ENCODE peak calls at places on chromosomes 1 and 21, in seven cellular contexts. C, E, W, A, Q, H and M are unnamed samples.

GRCh38 chr1:70211536-70211935 is 6.2 kb upstream of the LRRC40 start:
- DNase-seq in C (no peak), E (no peak), W (no peak), A (no peak), Q (no peak), H (no peak), M (peak)

GRCh38 chr1:8010080-8010664 is 15.9 kb downstream of the ERRFI1 start:
- DNase-seq in C (no peak), E (no peak), W (no peak), A (no peak), Q (no peak), H (no peak), M (peak)

GRCh38 chr1:40786171-40786994 is 2.8 kb downstream of the KCNQ4 start:
- DNase-seq in C (no peak), E (no peak), W (no peak), A (no peak), Q (no peak), H (no peak), M (no peak)

GRCh38 chr1:6385673-6386191 is 7.8 kb downstream of the ACOT7 start:
- DNase-seq in C (no peak), E (peak), W (peak), A (no peak), Q (no peak), H (peak), M (peak)

GRCh38 chr1:228166170-228166936 is 749 bp downstream of the IBA57 start:
- DNase-seq in C (peak), E (peak), W (peak), A (peak), Q (peak), H (no peak), M (peak)

GRCh38 chr1:115314765-115315164 is 23.3 kb downstream of the NGF start:
- DNase-seq in C (no peak), E (no peak), W (no peak), A (no peak), Q (no peak), H (no peak), M (peak)

GRCh38 chr1:98369463-98369862 is 292.1 kb upstream of the SNX7 start:
- DNase-seq in C (no peak), E (no peak), W (no peak), A (no peak), Q (no peak), H (no peak), M (no peak)

GRCh38 chr1:16254263-16254948 is 17.4 kb upstream of the CPLANE2 start:
- DNase-seq in C (no peak), E (no peak), W (no peak), A (no peak), Q (no peak), H (no peak), M (peak)

GRCh38 chr1:81799939-81800740 is 594 bp upstream of the ADGRL2 start:
- DNase-seq in C (no peak), E (peak), W (peak), A (no peak), Q (no peak), H (peak), M (peak)

GRCh38 chr1:106964505-106964904 is 92.0 kb upstream of the PRMT6 start:
- DNase-seq in C (no peak), E (no peak), W (no peak), A (no peak), Q (no peak), H (no peak), M (no peak)

GRCh38 chr1:97901017-97901658 is 19.7 kb downstream of the DPYD start:
- DNase-seq in C (no peak), E (no peak), W (no peak), A (no peak), Q (no peak), H (no peak), M (peak)

GRCh38 chr21:46518983-46519583 is 60.4 kb downstream of the DIP2A start:
- DNase-seq in C (no peak), E (no peak), W (no peak), A (no peak), Q (no peak), H (no peak), M (peak)

GRCh38 chr1:75985827-75986226 is 53.6 kb upstream of the ASB17 start:
- DNase-seq in C (peak), E (no peak), W (no peak), A (no peak), Q (no peak), H (no peak), M (peak)

GRCh38 chr1:1599030-1599916 is 662 bp downstream of the FNDC10 start:
- DNase-seq in C (peak), E (peak), W (no peak), A (peak), Q (no peak), H (no peak), M (peak)

GRCh38 chr21:17498586-17498985 is 14.3 kb upstream of the CXADR start:
- DNase-seq in C (no peak), E (no peak), W (no peak), A (no peak), Q (no peak), H (no peak), M (no peak)

GRCh38 chr1:43317817-43318471 is 17.2 kb downstream of the TIE1 start:
- DNase-seq in C (no peak), E (no peak), W (no peak), A (no peak), Q (no peak), H (peak), M (no peak)

GRCh38 chr1:156122519-156123355 is 8.2 kb downstream of the LMNA start:
- DNase-seq in C (no peak), E (no peak), W (peak), A (no peak), Q (peak), H (peak), M (peak)

GRCh38 chr1:32501865-32502264 is 37.0 kb downstream of the ZBTB8B start:
- DNase-seq in C (no peak), E (no peak), W (no peak), A (no peak), Q (no peak), H (no peak), M (no peak)

GRCh38 chr1:243946946-243947345 is 96.9 kb upstream of the AKT3 start:
- DNase-seq in C (peak), E (peak), W (no peak), A (peak), Q (no peak), H (no peak), M (no peak)

GRCh38 chr1:60073605-60074278 is at the start of gene C1orf87:
- DNase-seq in C (no peak), E (peak), W (no peak), A (no peak), Q (no peak), H (no peak), M (no peak)

GRCh38 chr1:243548516-243548915 is 292.7 kb downstream of the SDCCAG8 start:
- DNase-seq in C (no peak), E (no peak), W (no peak), A (no peak), Q (no peak), H (no peak), M (peak)

GRCh38 chr1:221696045-221696444 is 45.8 kb downstream of the DUSP10 start:
- DNase-seq in C (no peak), E (no peak), W (no peak), A (no peak), Q (no peak), H (no peak), M (peak)

GRCh38 chr1:222931018-222931417 is 116.2 kb downstream of the DISP1 start:
- DNase-seq in C (no peak), E (no peak), W (no peak), A (no peak), Q (no peak), H (no peak), M (peak)

GRCh38 chr1:67052741-67053534 is 1.0 kb downstream of the SLC35D1 start:
- DNase-seq in C (peak), E (peak), W (peak), A (peak), Q (no peak), H (peak), M (peak)

GRCh38 chr1:5351366-5351765 is 640.9 kb downstream of the NPHP4 start:
- DNase-seq in C (no peak), E (peak), W (no peak), A (no peak), Q (no peak), H (no peak), M (no peak)

GRCh38 chr1:239672256-239672655 is 285.9 kb downstream of the CHRM3 start:
- DNase-seq in C (no peak), E (no peak), W (no peak), A (no peak), Q (no peak), H (no peak), M (no peak)

GRCh38 chr1:84688461-84689061 is 1.7 kb downstream of the SSX2IP start:
- DNase-seq in C (no peak), E (no peak), W (no peak), A (no peak), Q (no peak), H (no peak), M (peak)

GRCh38 chr1:217948741-217949140 is 317.6 kb downstream of the SPATA17 start:
- DNase-seq in C (no peak), E (no peak), W (no peak), A (no peak), Q (no peak), H (no peak), M (peak)

GRCh38 chr21:24290151-24290833 is 1317.0 kb downstream of the MRPL39 start:
- DNase-seq in C (peak), E (no peak), W (no peak), A (peak), Q (no peak), H (no peak), M (no peak)

GRCh38 chr1:100265562-100265930 is 470 bp upstream of the RTCA start:
- DNase-seq in C (no peak), E (no peak), W (no peak), A (peak), Q (no peak), H (no peak), M (peak)

GRCh38 chr1:12478612-12478985 is 139.4 kb downstream of the DHRS3 start:
- DNase-seq in C (no peak), E (no peak), W (no peak), A (peak), Q (no peak), H (no peak), M (no peak)

GRCh38 chr1:29630756-29631155 is 394.4 kb downstream of the PTPRU start:
- DNase-seq in C (no peak), E (peak), W (no peak), A (no peak), Q (no peak), H (no peak), M (no peak)

GRCh38 chr1:92118826-92119225 is 38.7 kb downstream of the BTBD8 start:
- DNase-seq in C (no peak), E (no peak), W (no peak), A (no peak), Q (no peak), H (no peak), M (peak)